ENCODE peak calls at places on chromosomes 4 and X, in seven cellular contexts. O is GM12865, E is CMK, Z is left ventricle myocardium inferior, H is head of caudate nucleus, I is A172, B is NCI-H748 treated with DMSO at 0.1 percent for 48 hours. D is an unnamed sample.

GRCh38 chr4:179624768-179625181 is 2182.5 kb upstream of the AGA start:
- DNase-seq in O (peak), E (no peak), Z (no peak), H (no peak), I (peak), B (no peak), D (no peak)

GRCh38 chrX:148914783-148915182 is 414.4 kb downstream of the AFF2 start:
- DNase-seq in O (peak), E (no peak), Z (no peak), H (no peak), I (no peak), B (no peak), D (no peak)

GRCh38 chr4:149292422-149293055 is 523.1 kb downstream of the IQCM start:
- DNase-seq in O (no peak), E (no peak), Z (peak), H (no peak), I (no peak), B (no peak), D (no peak)

GRCh38 chrX:130415201-130415600 is 13.4 kb downstream of the RBMX2 start:
- DNase-seq in O (no peak), E (no peak), Z (no peak), H (no peak), I (no peak), B (no peak), D (no peak)

GRCh38 chr4:58061967-58062366 is 951.8 kb upstream of the IGFBP7 start:
- DNase-seq in O (peak), E (no peak), Z (no peak), H (no peak), I (no peak), B (no peak), D (no peak)

GRCh38 chr4:180057891-180058643 is 2185.1 kb upstream of the TENM3 start:
- DNase-seq in O (peak), E (no peak), Z (no peak), H (peak), I (no peak), B (peak), D (no peak)

GRCh38 chrX:19625612-19626011 is 110.3 kb upstream of the MAP3K15 start:
- DNase-seq in O (peak), E (no peak), Z (no peak), H (no peak), I (peak), B (no peak), D (peak)

GRCh38 chr4:8160233-8160560 is 1.6 kb upstream of the ABLIM2 start:
- DNase-seq in O (no peak), E (no peak), Z (no peak), H (no peak), I (no peak), B (no peak), D (no peak)

GRCh38 chr4:8035371-8035780 is 95.7 kb upstream of the AFAP1 start:
- DNase-seq in O (peak), E (no peak), Z (no peak), H (no peak), I (peak), B (no peak), D (no peak)

GRCh38 chr4:2432991-2433530 is 14.3 kb downstream of the CFAP99 start:
- DNase-seq in O (no peak), E (no peak), Z (no peak), H (peak), I (peak), B (no peak), D (no peak)

GRCh38 chr4:55458164-55458563 is 62.4 kb downstream of the TMEM165 start:
- DNase-seq in O (no peak), E (no peak), Z (no peak), H (no peak), I (peak), B (no peak), D (no peak)

GRCh38 chr4:968621-969394 is 4.6 kb downstream of the DGKQ start:
- DNase-seq in O (no peak), E (no peak), Z (no peak), H (no peak), I (no peak), B (no peak), D (no peak)

GRCh38 chrX:132909643-132910042 is 48.8 kb downstream of the HS6ST2 start:
- DNase-seq in O (no peak), E (no peak), Z (no peak), H (no peak), I (peak), B (no peak), D (no peak)